ENCODE peak calls at places on chromosomes 3 and 15, in seven cellular contexts. C is cardiac muscle cell; A is AG04450; U is CD8-positive, alpha-beta T cell; Z is spleen; N is SJSA1; V is Panc1. O is an unnamed sample. For H3K27me3, the result is how much of the 10 kb centered on the place peaks cover.

GRCh38 chr3:172285844-172286243 is 162.4 kb downstream of the GHSR start:
- DNase-seq in C (no peak), A (no peak), U (no peak), Z (no peak), N (no peak), V (no peak), O (no peak)

GRCh38 chr3:13034861-13035260 is 38.4 kb downstream of the IQSEC1 start:
- DNase-seq in C (no peak), A (no peak), U (no peak), Z (no peak), N (no peak), V (no peak), O (no peak)

GRCh38 chr3:31974454-31974853 is 6.6 kb downstream of the OSBPL10 start:
- DNase-seq in C (no peak), A (peak), U (no peak), Z (no peak), N (no peak), V (no peak), O (no peak)

GRCh38 chr3:194884649-194885315 is 199.1 kb downstream of the FAM43A start:
- DNase-seq in C (no peak), A (no peak), U (no peak), Z (no peak), N (no peak), V (no peak), O (no peak)

GRCh38 chr3:111967651-111968274 is 11.1 kb upstream of the ABHD10 start:
- DNase-seq in C (peak), A (peak), U (peak), Z (peak), N (peak), V (peak), O (peak)

GRCh38 chr3:129530331-129530761 is 1.9 kb downstream of the RHO start:
- DNase-seq in C (peak), A (peak), U (no peak), Z (no peak), N (no peak), V (no peak), O (no peak)

GRCh38 chr3:127598841-127599570 is 795 bp downstream of the MCM2 start:
- DNase-seq in C (no peak), A (no peak), U (no peak), Z (no peak), N (no peak), V (no peak), O (peak)

GRCh38 chr3:50708620-50709019 is 33.9 kb downstream of the DOCK3 start:
- DNase-seq in C (no peak), A (no peak), U (peak), Z (no peak), N (no peak), V (no peak), O (no peak)

GRCh38 chr15:44427756-44428724 is 611 bp downstream of the CTDSPL2 start:
- DNase-seq in C (peak), A (no peak), U (no peak), Z (no peak), N (no peak), V (no peak), O (peak)

GRCh38 chr3:39327053-39327745 is 2.3 kb upstream of the CCR8 start:
- DNase-seq in C (no peak), A (no peak), U (no peak), Z (no peak), N (no peak), V (no peak), O (no peak)

GRCh38 chr15:30979457-30979856 is 12.0 kb downstream of the MTMR10 start:
- DNase-seq in C (no peak), A (no peak), U (no peak), Z (no peak), N (no peak), V (no peak), O (no peak)

GRCh38 chr15:75694241-75695182 is 18.1 kb downstream of the CSPG4 start:
- DNase-seq in C (peak), A (peak), U (no peak), Z (peak), N (peak), V (no peak), O (peak)

GRCh38 chr15:64274541-64274940 is 81.4 kb downstream of the CSNK1G1 start:
- DNase-seq in C (no peak), A (no peak), U (no peak), Z (no peak), N (no peak), V (no peak), O (no peak)

GRCh38 chr3:181717505-181717904 is 5.8 kb downstream of the SOX2 start:
- DNase-seq in C (no peak), A (no peak), U (no peak), Z (no peak), N (no peak), V (no peak), O (no peak)

GRCh38 chr3:55329849-55330248 is 157.3 kb downstream of the WNT5A start:
- DNase-seq in C (no peak), A (peak), U (no peak), Z (no peak), N (no peak), V (peak), O (no peak)

GRCh38 chr3:125022186-125022585 is 33.6 kb downstream of the HEG1 start:
- DNase-seq in C (no peak), A (no peak), U (no peak), Z (no peak), N (no peak), V (no peak), O (no peak)

GRCh38 chr3:42691861-42692666 is 6.7 kb downstream of the KLHL40 start:
- DNase-seq in C (no peak), A (no peak), U (no peak), Z (peak), N (no peak), V (no peak), O (no peak)

GRCh38 chr3:299590-300301 is 103.2 kb downstream of the CHL1 start:
- DNase-seq in C (no peak), A (no peak), U (no peak), Z (no peak), N (no peak), V (no peak), O (no peak)

GRCh38 chr15:73051402-73051810 is 857 bp upstream of the NEO1 start:
- DNase-seq in C (no peak), A (no peak), U (no peak), Z (no peak), N (peak), V (no peak), O (peak)
- H3K27ac ChIP-seq in C (peak), A (no peak), U (peak), Z (peak), N (peak), V (no peak), O (peak)

GRCh38 chr3:159765860-159766294 is 222.8 kb upstream of the IL12A start:
- DNase-seq in C (peak), A (no peak), U (no peak), Z (no peak), N (no peak), V (no peak), O (no peak)
- H3K4me3 ChIP-seq in C (peak), A (peak), U (no peak), Z (peak), N (peak), V (peak), O (no peak)

GRCh38 chr15:68326711-68327412 is 49.3 kb downstream of the FEM1B start:
- DNase-seq in C (no peak), A (no peak), U (no peak), Z (no peak), N (no peak), V (no peak), O (no peak)
- H3K27me3 ChIP-seq in C (under half), A (under half), U (under half), Z (under half), N (under half), V (under half), O (under half)

GRCh38 chr15:60544581-60545115 is 65.7 kb upstream of the ICE2 start:
- DNase-seq in C (no peak), A (no peak), U (no peak), Z (no peak), N (no peak), V (no peak), O (no peak)
- H3K27ac ChIP-seq in C (no peak), A (no peak), U (no peak), Z (peak), N (no peak), V (no peak), O (no peak)

DNA sequence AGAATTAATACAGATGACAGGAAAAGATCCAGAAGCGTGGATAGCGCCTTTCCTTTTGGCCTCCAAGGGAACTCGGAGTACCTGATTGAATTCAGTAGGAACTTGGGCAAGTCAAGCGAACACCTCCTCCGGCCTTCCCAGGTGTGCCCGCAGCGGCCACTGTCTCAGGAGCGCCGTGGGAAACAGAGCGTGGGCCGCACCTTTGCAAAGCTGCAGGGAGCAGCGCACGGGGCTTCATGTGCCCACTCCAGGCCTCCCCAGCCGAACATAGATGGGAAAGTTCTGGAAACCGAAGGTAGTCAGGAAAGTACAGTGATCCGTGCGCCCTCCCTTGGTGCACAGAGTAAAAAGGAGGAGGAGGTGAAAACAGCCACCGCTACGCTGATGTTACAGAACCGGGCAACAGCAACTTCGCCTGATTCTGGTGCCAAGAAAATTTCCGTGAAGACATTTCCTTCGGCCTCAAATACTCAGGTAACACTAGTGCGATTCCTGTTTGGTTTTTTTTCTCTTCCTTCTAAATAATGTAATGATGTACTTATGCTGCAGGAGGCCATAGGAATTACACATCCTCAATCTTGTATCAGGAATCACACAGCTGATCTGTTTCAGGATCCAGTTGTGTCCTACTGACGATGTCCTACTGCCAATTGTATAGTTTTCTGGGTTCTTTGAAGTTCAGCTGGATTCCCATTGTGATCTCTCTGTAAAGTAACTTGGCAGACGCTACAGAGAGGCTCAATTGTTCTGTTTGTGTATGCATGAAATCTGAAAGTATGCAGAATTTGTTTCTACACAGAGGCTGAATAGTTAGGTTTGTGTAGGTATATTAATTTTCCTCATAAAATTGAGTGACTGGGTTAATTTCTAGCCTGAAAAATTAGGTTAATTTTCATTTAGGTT is 63.1 kb downstream of the CGNL1 start:
- DNase-seq in C (no peak), A (no peak), U (no peak), Z (no peak), N (no peak), V (no peak), O (no peak)
- H3K4me3 ChIP-seq in C (no peak), A (no peak), U (no peak), Z (no peak), N (no peak), V (no peak), O (no peak)

DNA sequence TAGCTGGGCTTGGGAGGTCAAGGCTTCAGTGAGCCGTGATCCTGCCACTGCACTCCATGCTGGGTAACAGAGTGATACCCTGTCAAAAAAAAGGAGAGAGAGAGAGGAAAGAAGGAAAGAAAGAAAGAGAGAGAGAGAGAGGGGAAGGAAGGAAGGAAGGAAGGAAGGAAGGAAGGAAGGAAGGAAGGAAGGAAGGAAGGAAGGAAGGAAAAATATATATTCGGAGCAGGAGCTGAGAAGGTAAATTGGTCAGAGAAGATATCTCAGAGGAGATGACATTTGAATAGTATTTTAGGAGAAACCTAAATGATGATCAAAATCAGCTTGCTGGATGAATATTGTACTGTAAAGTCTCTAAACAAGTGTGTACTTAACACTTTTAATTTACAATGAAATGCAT is 633.1 kb downstream of the ZPLD1 start:
- DNase-seq in C (no peak), A (no peak), U (no peak), Z (no peak), N (no peak), V (no peak), O (no peak)
- H3K27me3 ChIP-seq in C (under half), A (under half), U (under half), Z (under half), N (under half), V (under half), O (under half)